ENCODE peak calls at places on chromosomes 3 and 15, in four cellular contexts. One of them, this sample, is unnamed.

GRCh38 chr3:171553085-171553484 is 92.9 kb upstream of the TNIK start:
- DNase-seq in HCT116: no peak
- DNase-seq in K562: no peak
- DNase-seq in H1: no peak
- DNase-seq in this sample: no peak

GRCh38 chr15:62141643-62142588 is 23.2 kb downstream of the C2CD4B start:
- DNase-seq in HCT116: no peak
- DNase-seq in K562: no peak
- DNase-seq in H1: no peak
- DNase-seq in this sample: no peak

GRCh38 chr3:99544819-99545281 is 93.5 kb upstream of the COL8A1 start:
- DNase-seq in HCT116: no peak
- DNase-seq in K562: no peak
- DNase-seq in H1: no peak
- DNase-seq in this sample: no peak

GRCh38 chr3:117017135-117017990 is 307.8 kb downstream of the TUSC7 start:
- DNase-seq in HCT116: no peak
- DNase-seq in K562: no peak
- DNase-seq in H1: no peak
- DNase-seq in this sample: no peak

GRCh38 chr3:15636028-15636709 is 34.6 kb downstream of the BTD start:
- DNase-seq in HCT116: peak; percentile 67
- DNase-seq in K562: no peak
- DNase-seq in H1: no peak
- DNase-seq in this sample: no peak

GRCh38 chr15:80590772-80591355 is 104.2 kb upstream of the ABHD17C start:
- DNase-seq in HCT116: no peak
- DNase-seq in K562: no peak
- DNase-seq in H1: no peak
- DNase-seq in this sample: no peak

GRCh38 chr3:60281970-60282369 is 969.3 kb downstream of the FHIT start:
- DNase-seq in HCT116: no peak
- DNase-seq in K562: no peak
- DNase-seq in H1: no peak
- DNase-seq in this sample: no peak

GRCh38 chr3:111326144-111326995 is 215.6 kb upstream of the CD96 start:
- DNase-seq in HCT116: no peak
- DNase-seq in K562: no peak
- DNase-seq in H1: no peak
- DNase-seq in this sample: no peak

GRCh38 chr15:39028069-39028468 is 463.5 kb upstream of the RASGRP1 start:
- DNase-seq in HCT116: no peak
- DNase-seq in K562: no peak
- DNase-seq in H1: no peak
- DNase-seq in this sample: peak; percentile 12

GRCh38 chr3:196537319-196537984 is 22.3 kb upstream of the SMCO1 start:
- DNase-seq in HCT116: no peak
- DNase-seq in K562: peak; percentile 38
- DNase-seq in H1: peak; percentile 83
- DNase-seq in this sample: no peak

GRCh38 chr3:118765636-118766305 is 268.9 kb downstream of the IGSF11 start:
- DNase-seq in HCT116: no peak
- DNase-seq in K562: no peak
- DNase-seq in H1: no peak
- DNase-seq in this sample: no peak

GRCh38 chr3:33787328-33788009 is 11.0 kb upstream of the PDCD6IP start:
- DNase-seq in HCT116: peak; percentile 60
- DNase-seq in K562: peak; percentile 51
- DNase-seq in H1: peak; percentile 72
- DNase-seq in this sample: peak; percentile 39

GRCh38 chr3:61875488-61875887 is 314.1 kb downstream of the PTPRG start:
- DNase-seq in HCT116: no peak
- DNase-seq in K562: no peak
- DNase-seq in H1: no peak
- DNase-seq in this sample: no peak

GRCh38 chr3:150237490-150237889 is 170.6 kb upstream of the TSC22D2 start:
- DNase-seq in HCT116: peak; percentile 22
- DNase-seq in K562: no peak
- DNase-seq in H1: no peak
- DNase-seq in this sample: no peak

GRCh38 chr3:32945136-32945535 is 6.3 kb upstream of the CCR4 start:
- DNase-seq in HCT116: peak; percentile 26
- DNase-seq in K562: no peak
- DNase-seq in H1: no peak
- DNase-seq in this sample: no peak

GRCh38 chr15:39583586-39584265 is 2.8 kb downstream of the THBS1 start:
- DNase-seq in HCT116: no peak
- DNase-seq in K562: peak; percentile 44
- DNase-seq in H1: no peak
- DNase-seq in this sample: no peak

GRCh38 chr15:33293619-33294309 is 17.0 kb upstream of the RYR3 start:
- DNase-seq in HCT116: no peak
- DNase-seq in K562: no peak
- DNase-seq in H1: no peak
- DNase-seq in this sample: no peak

GRCh38 chr3:138675393-138675792 is 66.8 kb downstream of the FAIM start:
- DNase-seq in HCT116: no peak
- DNase-seq in K562: no peak
- DNase-seq in H1: no peak
- DNase-seq in this sample: no peak

DNA sequence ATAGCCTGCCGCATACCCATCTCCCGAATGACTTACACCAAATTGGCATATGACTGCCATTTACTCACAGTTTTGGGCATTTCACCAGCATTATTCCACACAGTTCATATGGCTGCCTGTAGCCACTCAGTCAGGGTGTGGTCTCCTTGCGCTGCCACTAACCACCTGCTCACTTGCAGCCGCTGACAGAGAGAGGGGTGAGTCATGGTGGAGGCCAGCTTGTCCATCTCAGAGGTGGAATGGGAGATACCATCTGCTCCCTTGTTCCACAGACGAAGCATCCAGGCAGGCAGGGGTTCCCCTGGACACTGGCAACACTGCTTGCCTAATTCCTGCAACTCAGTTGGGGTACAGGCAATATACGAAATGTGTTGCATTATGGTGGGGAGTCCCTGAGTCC is 15.6 kb downstream of the CCRL2 start:
- DNase-seq in HCT116: no peak
- DNase-seq in K562: peak; percentile 58
- DNase-seq in H1: no peak
- DNase-seq in this sample: no peak
- TF ChIP-seq SIN3A in HCT116: no peak
- TF ChIP-seq SIN3A in K562: no peak
- TF ChIP-seq SIN3A in H1: no peak
- TF ChIP-seq SIN3A in this sample: no peak

GRCh38 chr3:170021083-170021482 is 16.7 kb upstream of the GPR160 start:
- DNase-seq in HCT116: no peak
- DNase-seq in K562: no peak
- DNase-seq in H1: no peak
- DNase-seq in this sample: no peak
- TF ChIP-seq SIN3A in HCT116: no peak
- TF ChIP-seq SIN3A in K562: no peak
- TF ChIP-seq SIN3A in H1: no peak
- TF ChIP-seq SIN3A in this sample: no peak

DNA sequence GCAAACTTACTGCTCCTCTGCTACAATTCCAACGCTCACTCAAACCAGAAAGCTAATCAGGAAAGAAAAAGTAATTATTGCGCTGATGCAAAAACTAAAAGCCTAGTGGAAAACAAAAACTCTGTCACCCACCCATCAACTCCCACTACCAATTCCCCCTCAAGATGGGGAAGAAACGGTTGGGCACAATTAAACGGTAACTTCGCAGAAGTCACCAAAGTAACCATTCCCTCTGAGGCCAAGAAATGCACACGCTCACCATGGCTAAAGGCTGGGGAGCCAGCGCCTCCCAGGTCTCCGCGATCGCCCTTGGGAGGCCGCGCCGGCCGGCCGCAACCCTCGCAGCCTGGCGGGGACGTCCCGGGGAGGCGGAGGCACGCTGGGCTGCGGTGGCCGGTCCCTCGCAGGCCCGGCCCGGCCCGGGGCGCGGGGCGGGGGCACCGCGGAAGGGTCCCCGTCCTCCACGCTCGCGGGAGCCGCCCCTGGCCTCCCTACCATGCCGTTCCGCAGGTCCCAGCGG is 628 bp downstream of the SLTM start:
- DNase-seq in HCT116: no peak
- DNase-seq in K562: no peak
- DNase-seq in H1: no peak
- DNase-seq in this sample: no peak
- TF ChIP-seq SIN3A in HCT116: no peak
- TF ChIP-seq SIN3A in K562: no peak
- TF ChIP-seq SIN3A in H1: no peak
- TF ChIP-seq SIN3A in this sample: no peak

GRCh38 chr3:1092771-1093170 is at the start of gene CNTN6:
- DNase-seq in HCT116: no peak
- DNase-seq in K562: no peak
- DNase-seq in H1: no peak
- DNase-seq in this sample: no peak
- TF ChIP-seq SIN3A in HCT116: no peak
- TF ChIP-seq SIN3A in K562: no peak
- TF ChIP-seq SIN3A in H1: no peak
- TF ChIP-seq SIN3A in this sample: no peak

DNA sequence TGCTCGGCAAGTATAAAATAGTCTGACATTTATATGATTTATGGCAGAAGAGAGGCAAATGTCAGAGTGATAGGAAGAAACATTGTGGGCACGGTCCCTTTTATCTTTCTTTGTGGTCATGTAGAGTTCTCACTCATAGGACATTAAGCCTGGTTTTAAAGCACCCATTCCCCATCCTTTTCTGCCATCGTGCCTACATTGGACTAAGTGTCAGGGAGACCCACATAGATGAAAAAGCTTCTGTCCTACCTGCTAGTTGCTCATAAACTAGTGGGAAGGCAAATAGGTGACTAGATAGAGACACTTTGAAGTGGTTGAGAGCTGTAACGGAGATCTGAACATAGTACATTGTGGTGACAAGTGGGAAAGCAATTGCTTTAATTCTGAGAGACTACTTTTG is 155.7 kb downstream of the B3GALNT1 start:
- DNase-seq in HCT116: no peak
- DNase-seq in K562: no peak
- DNase-seq in H1: no peak
- DNase-seq in this sample: no peak
- TF ChIP-seq SIN3A in HCT116: no peak
- TF ChIP-seq SIN3A in K562: no peak
- TF ChIP-seq SIN3A in H1: no peak
- TF ChIP-seq SIN3A in this sample: no peak

DNA sequence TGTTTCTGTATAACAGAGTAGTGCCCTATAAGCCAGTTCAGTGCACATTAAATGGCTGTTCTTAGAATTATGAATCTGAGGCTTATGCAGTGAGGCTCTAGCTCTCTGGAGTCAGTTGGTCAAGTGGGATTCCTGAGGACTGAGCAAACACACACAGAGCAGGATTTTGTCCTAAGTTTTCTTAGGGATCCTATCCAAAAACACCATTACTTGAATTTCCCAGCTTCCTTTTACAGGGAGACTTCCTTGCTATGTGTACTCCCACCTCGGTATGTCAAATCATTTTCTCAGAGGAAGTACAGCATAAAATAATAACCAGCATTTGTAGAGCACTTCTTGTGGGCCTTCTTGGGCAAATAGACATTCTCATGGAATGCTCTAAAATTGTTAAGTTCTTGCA is 63.1 kb upstream of the GOLGA6B start:
- DNase-seq in HCT116: no peak
- DNase-seq in K562: no peak
- DNase-seq in H1: no peak
- DNase-seq in this sample: no peak
- TF ChIP-seq SIN3A in HCT116: no peak
- TF ChIP-seq SIN3A in K562: no peak
- TF ChIP-seq SIN3A in H1: no peak
- TF ChIP-seq SIN3A in this sample: no peak

This sample was measured in Panc1.